ENCODE peak calls at places on chromosomes 12 and 14, in four cellular contexts. One of them, this sample, is unnamed.

GRCh38 chr12:25553083-25553482 is at the start of gene LMNTD1:
- DNase-seq in stimulated activated CD8-positive, alpha-beta memory T cell treated with anti-CD3 and anti-CD28 coated beads, Interleukin-12 subunit alpha, Interleukin-12 subunit beta, amount 100 ng/mL, for 1 hour: no peak
- DNase-seq in fibroblast of gingiva: peak
- DNase-seq in HEK293T: no peak
- DNase-seq in this sample: no peak

GRCh38 chr12:128951448-128951847 is 98.2 kb downstream of the GLT1D1 start:
- DNase-seq in fibroblast of gingiva: no peak
- DNase-seq in HEK293T: no peak
- DNase-seq in stimulated activated CD8-positive, alpha-beta memory T cell treated with anti-CD3 and anti-CD28 coated beads, Interleukin-12 subunit alpha, Interleukin-12 subunit beta, amount 100 ng/mL, for 1 hour: no peak
- DNase-seq in this sample: no peak

GRCh38 chr12:132827763-132828703 is 636 bp downstream of the GOLGA3 start:
- DNase-seq in HEK293T: no peak
- DNase-seq in fibroblast of gingiva: peak
- DNase-seq in stimulated activated CD8-positive, alpha-beta memory T cell treated with anti-CD3 and anti-CD28 coated beads, Interleukin-12 subunit alpha, Interleukin-12 subunit beta, amount 100 ng/mL, for 1 hour: no peak
- DNase-seq in this sample: peak

GRCh38 chr12:53625373-53625945 is 723 bp downstream of the ATF7 start:
- DNase-seq in HEK293T: no peak
- DNase-seq in stimulated activated CD8-positive, alpha-beta memory T cell treated with anti-CD3 and anti-CD28 coated beads, Interleukin-12 subunit alpha, Interleukin-12 subunit beta, amount 100 ng/mL, for 1 hour: no peak
- DNase-seq in fibroblast of gingiva: no peak
- DNase-seq in this sample: no peak

GRCh38 chr12:52622349-52622748 is 4.0 kb upstream of the KRT73 start:
- DNase-seq in stimulated activated CD8-positive, alpha-beta memory T cell treated with anti-CD3 and anti-CD28 coated beads, Interleukin-12 subunit alpha, Interleukin-12 subunit beta, amount 100 ng/mL, for 1 hour: no peak
- DNase-seq in HEK293T: no peak
- DNase-seq in fibroblast of gingiva: no peak
- DNase-seq in this sample: no peak

GRCh38 chr14:85344847-85345591 is 184.9 kb upstream of the FLRT2 start:
- DNase-seq in stimulated activated CD8-positive, alpha-beta memory T cell treated with anti-CD3 and anti-CD28 coated beads, Interleukin-12 subunit alpha, Interleukin-12 subunit beta, amount 100 ng/mL, for 1 hour: no peak
- DNase-seq in HEK293T: no peak
- DNase-seq in fibroblast of gingiva: no peak
- DNase-seq in this sample: no peak

GRCh38 chr12:32777776-32778175 is 22.1 kb upstream of the YARS2 start:
- DNase-seq in fibroblast of gingiva: no peak
- DNase-seq in HEK293T: no peak
- DNase-seq in stimulated activated CD8-positive, alpha-beta memory T cell treated with anti-CD3 and anti-CD28 coated beads, Interleukin-12 subunit alpha, Interleukin-12 subunit beta, amount 100 ng/mL, for 1 hour: no peak
- DNase-seq in this sample: no peak

GRCh38 chr14:77007975-77008421 is 20.5 kb downstream of the IRF2BPL start:
- DNase-seq in HEK293T: no peak
- DNase-seq in fibroblast of gingiva: no peak
- DNase-seq in stimulated activated CD8-positive, alpha-beta memory T cell treated with anti-CD3 and anti-CD28 coated beads, Interleukin-12 subunit alpha, Interleukin-12 subunit beta, amount 100 ng/mL, for 1 hour: no peak
- DNase-seq in this sample: no peak